ENCODE peak calls at places on chromosomes 4 and X, in nine cellular contexts. One of them, this sample, is unnamed.
A peak's percentile ranks its signal among the peaks of the same experiment; 100 is the strongest.

GRCh38 chrX:9352683-9353430 is 112.0 kb upstream of the TBL1X start:
- DNase-seq in HFFc6: peak; percentile 37
- DNase-seq in NCI-H1694 treated with DMSO at 0.1 percent for 48 hours: no peak
- DNase-seq in SW480: no peak
- DNase-seq in RWPE1: no peak
- DNase-seq in cardiac muscle cell: no peak
- DNase-seq in NCI-H524: no peak
- DNase-seq in putamen: no peak
- DNase-seq in tibial artery: no peak
- DNase-seq in this sample: peak; percentile 69

GRCh38 chr4:37825943-37826281 is 574 bp upstream of the PGM2 start:
- DNase-seq in SW480: no peak
- DNase-seq in putamen: no peak
- DNase-seq in cardiac muscle cell: no peak
- DNase-seq in NCI-H524: no peak
- DNase-seq in NCI-H1694 treated with DMSO at 0.1 percent for 48 hours: no peak
- DNase-seq in HFFc6: no peak
- DNase-seq in RWPE1: peak; percentile 23
- DNase-seq in tibial artery: no peak
- DNase-seq in this sample: no peak

GRCh38 chrX:54178100-54178940 is 4.7 kb downstream of the FAM120C start:
- DNase-seq in HFFc6: peak; percentile 67
- DNase-seq in SW480: peak; percentile 34
- DNase-seq in putamen: no peak
- DNase-seq in cardiac muscle cell: no peak
- DNase-seq in NCI-H524: no peak
- DNase-seq in RWPE1: peak; percentile 64
- DNase-seq in NCI-H1694 treated with DMSO at 0.1 percent for 48 hours: no peak
- DNase-seq in tibial artery: no peak
- DNase-seq in this sample: peak; percentile 72

GRCh38 chr4:132792305-132792704 is 356.8 kb upstream of the PCDH10 start:
- DNase-seq in NCI-H524: no peak
- DNase-seq in tibial artery: no peak
- DNase-seq in HFFc6: no peak
- DNase-seq in SW480: no peak
- DNase-seq in NCI-H1694 treated with DMSO at 0.1 percent for 48 hours: no peak
- DNase-seq in putamen: no peak
- DNase-seq in RWPE1: no peak
- DNase-seq in cardiac muscle cell: no peak
- DNase-seq in this sample: no peak

GRCh38 chr4:114924311-114924710 is 189.1 kb downstream of the NDST4 start:
- DNase-seq in RWPE1: no peak
- DNase-seq in HFFc6: no peak
- DNase-seq in SW480: no peak
- DNase-seq in tibial artery: no peak
- DNase-seq in NCI-H1694 treated with DMSO at 0.1 percent for 48 hours: no peak
- DNase-seq in NCI-H524: no peak
- DNase-seq in cardiac muscle cell: no peak
- DNase-seq in putamen: no peak
- DNase-seq in this sample: no peak

GRCh38 chr4:147430111-147430510 is 50.8 kb upstream of the EDNRA start:
- DNase-seq in SW480: no peak
- DNase-seq in NCI-H1694 treated with DMSO at 0.1 percent for 48 hours: no peak
- DNase-seq in tibial artery: no peak
- DNase-seq in NCI-H524: no peak
- DNase-seq in cardiac muscle cell: no peak
- DNase-seq in HFFc6: no peak
- DNase-seq in putamen: no peak
- DNase-seq in RWPE1: no peak
- DNase-seq in this sample: no peak

GRCh38 chr4:53558061-53558801 is 33.1 kb downstream of the LNX1 start:
- DNase-seq in HFFc6: no peak
- DNase-seq in SW480: no peak
- DNase-seq in cardiac muscle cell: no peak
- DNase-seq in putamen: peak; percentile 79
- DNase-seq in NCI-H1694 treated with DMSO at 0.1 percent for 48 hours: no peak
- DNase-seq in NCI-H524: peak; percentile 53
- DNase-seq in tibial artery: no peak
- DNase-seq in RWPE1: peak; percentile 76
- DNase-seq in this sample: peak; percentile 59

GRCh38 chr4:145538636-145539035 is 57.0 kb downstream of the SMAD1 start:
- DNase-seq in NCI-H1694 treated with DMSO at 0.1 percent for 48 hours: no peak
- DNase-seq in cardiac muscle cell: no peak
- DNase-seq in putamen: no peak
- DNase-seq in HFFc6: no peak
- DNase-seq in tibial artery: no peak
- DNase-seq in SW480: no peak
- DNase-seq in RWPE1: no peak
- DNase-seq in NCI-H524: no peak
- DNase-seq in this sample: no peak

GRCh38 chr4:184937745-184938144 is 80.5 kb upstream of the HELT start:
- DNase-seq in SW480: no peak
- DNase-seq in tibial artery: no peak
- DNase-seq in putamen: no peak
- DNase-seq in NCI-H524: no peak
- DNase-seq in HFFc6: no peak
- DNase-seq in RWPE1: no peak
- DNase-seq in NCI-H1694 treated with DMSO at 0.1 percent for 48 hours: peak; percentile 49
- DNase-seq in cardiac muscle cell: no peak
- DNase-seq in this sample: no peak

GRCh38 chr4:137253949-137254348 is 278.3 kb downstream of the PCDH18 start:
- DNase-seq in NCI-H1694 treated with DMSO at 0.1 percent for 48 hours: no peak
- DNase-seq in NCI-H524: no peak
- DNase-seq in RWPE1: no peak
- DNase-seq in putamen: no peak
- DNase-seq in HFFc6: peak; percentile 76
- DNase-seq in cardiac muscle cell: no peak
- DNase-seq in tibial artery: no peak
- DNase-seq in SW480: no peak
- DNase-seq in this sample: peak; percentile 81

GRCh38 chr4:68433582-68433981 is 13.7 kb upstream of the TMPRSS11E start:
- DNase-seq in putamen: no peak
- DNase-seq in HFFc6: no peak
- DNase-seq in RWPE1: no peak
- DNase-seq in NCI-H524: no peak
- DNase-seq in NCI-H1694 treated with DMSO at 0.1 percent for 48 hours: no peak
- DNase-seq in SW480: no peak
- DNase-seq in tibial artery: no peak
- DNase-seq in cardiac muscle cell: no peak
- DNase-seq in this sample: no peak

GRCh38 chr4:89657931-89658700 is 178.8 kb downstream of the SNCA start:
- DNase-seq in cardiac muscle cell: peak; percentile 13
- DNase-seq in RWPE1: no peak
- DNase-seq in HFFc6: peak; percentile 18
- DNase-seq in tibial artery: no peak
- DNase-seq in NCI-H524: no peak
- DNase-seq in SW480: no peak
- DNase-seq in putamen: peak; percentile 30
- DNase-seq in NCI-H1694 treated with DMSO at 0.1 percent for 48 hours: peak; percentile 71
- DNase-seq in this sample: peak; percentile 18

GRCh38 chr4:174672276-174672675 is 150.0 kb upstream of the HPGD start:
- DNase-seq in cardiac muscle cell: no peak
- DNase-seq in SW480: no peak
- DNase-seq in tibial artery: no peak
- DNase-seq in HFFc6: no peak
- DNase-seq in NCI-H1694 treated with DMSO at 0.1 percent for 48 hours: no peak
- DNase-seq in NCI-H524: no peak
- DNase-seq in putamen: no peak
- DNase-seq in RWPE1: peak; percentile 9
- DNase-seq in this sample: no peak

GRCh38 chr4:73257995-73258667 is 467 bp downstream of the ANKRD17 start:
- DNase-seq in tibial artery: peak; percentile 71
- DNase-seq in SW480: peak; percentile 20
- DNase-seq in HFFc6: peak; percentile 16
- DNase-seq in putamen: peak; percentile 26
- DNase-seq in NCI-H1694 treated with DMSO at 0.1 percent for 48 hours: no peak
- DNase-seq in NCI-H524: peak; percentile 22
- DNase-seq in RWPE1: no peak
- DNase-seq in cardiac muscle cell: peak; percentile 60
- DNase-seq in this sample: peak; percentile 32

GRCh38 chrX:16251782-16252181 is 84.5 kb downstream of the MAGEB17 start:
- DNase-seq in tibial artery: no peak
- DNase-seq in NCI-H1694 treated with DMSO at 0.1 percent for 48 hours: no peak
- DNase-seq in HFFc6: no peak
- DNase-seq in SW480: no peak
- DNase-seq in NCI-H524: no peak
- DNase-seq in cardiac muscle cell: no peak
- DNase-seq in RWPE1: no peak
- DNase-seq in putamen: no peak
- DNase-seq in this sample: no peak

GRCh38 chr4:31104033-31104432 is 383.9 kb downstream of the PCDH7 start:
- DNase-seq in putamen: no peak
- DNase-seq in RWPE1: no peak
- DNase-seq in NCI-H1694 treated with DMSO at 0.1 percent for 48 hours: no peak
- DNase-seq in HFFc6: no peak
- DNase-seq in tibial artery: no peak
- DNase-seq in NCI-H524: no peak
- DNase-seq in cardiac muscle cell: no peak
- DNase-seq in SW480: no peak
- DNase-seq in this sample: peak; percentile 58

GRCh38 chrX:9148626-9149385 is 114.9 kb upstream of the FAM9B start:
- DNase-seq in RWPE1: peak; percentile 17
- DNase-seq in NCI-H1694 treated with DMSO at 0.1 percent for 48 hours: no peak
- DNase-seq in NCI-H524: no peak
- DNase-seq in putamen: no peak
- DNase-seq in HFFc6: peak; percentile 78
- DNase-seq in SW480: no peak
- DNase-seq in cardiac muscle cell: peak; percentile 11
- DNase-seq in tibial artery: peak; percentile 64
- DNase-seq in this sample: peak; percentile 59

GRCh38 chrX:24485976-24486680 is 21.0 kb downstream of the PDK3 start:
- DNase-seq in HFFc6: no peak
- DNase-seq in cardiac muscle cell: no peak
- DNase-seq in NCI-H1694 treated with DMSO at 0.1 percent for 48 hours: no peak
- DNase-seq in tibial artery: no peak
- DNase-seq in putamen: no peak
- DNase-seq in SW480: no peak
- DNase-seq in NCI-H524: no peak
- DNase-seq in RWPE1: no peak
- DNase-seq in this sample: no peak

GRCh38 chr4:85302756-85303155 is 172.2 kb upstream of the ARHGAP24 start:
- DNase-seq in RWPE1: no peak
- DNase-seq in cardiac muscle cell: no peak
- DNase-seq in tibial artery: no peak
- DNase-seq in putamen: peak; percentile 2
- DNase-seq in HFFc6: no peak
- DNase-seq in SW480: no peak
- DNase-seq in NCI-H1694 treated with DMSO at 0.1 percent for 48 hours: no peak
- DNase-seq in NCI-H524: no peak
- DNase-seq in this sample: no peak

GRCh38 chrX:9997524-9997923 is 30.4 kb downstream of the CLDN34 start:
- DNase-seq in NCI-H1694 treated with DMSO at 0.1 percent for 48 hours: no peak
- DNase-seq in cardiac muscle cell: no peak
- DNase-seq in RWPE1: no peak
- DNase-seq in HFFc6: no peak
- DNase-seq in tibial artery: no peak
- DNase-seq in putamen: no peak
- DNase-seq in SW480: no peak
- DNase-seq in NCI-H524: no peak
- DNase-seq in this sample: no peak

GRCh38 chrX:21479695-21480280 is 105.6 kb downstream of the CNKSR2 start:
- DNase-seq in SW480: peak; percentile 46
- DNase-seq in RWPE1: peak; percentile 0
- DNase-seq in NCI-H1694 treated with DMSO at 0.1 percent for 48 hours: peak; percentile 12
- DNase-seq in cardiac muscle cell: peak; percentile 64
- DNase-seq in tibial artery: no peak
- DNase-seq in putamen: peak; percentile 6
- DNase-seq in HFFc6: peak; percentile 29
- DNase-seq in NCI-H524: peak; percentile 11
- DNase-seq in this sample: peak; percentile 10

GRCh38 chr4:825969-826330 is at the start of gene CPLX1:
- DNase-seq in NCI-H524: no peak
- DNase-seq in putamen: no peak
- DNase-seq in SW480: no peak
- DNase-seq in tibial artery: no peak
- DNase-seq in RWPE1: peak; percentile 39
- DNase-seq in HFFc6: no peak
- DNase-seq in NCI-H1694 treated with DMSO at 0.1 percent for 48 hours: no peak
- DNase-seq in cardiac muscle cell: peak; percentile 72
- DNase-seq in this sample: no peak

GRCh38 chrX:20066968-20067708 is 49.6 kb downstream of the MAP7D2 start:
- DNase-seq in tibial artery: no peak
- DNase-seq in putamen: no peak
- DNase-seq in RWPE1: peak; percentile 24
- DNase-seq in NCI-H1694 treated with DMSO at 0.1 percent for 48 hours: no peak
- DNase-seq in cardiac muscle cell: peak; percentile 19
- DNase-seq in HFFc6: peak; percentile 43
- DNase-seq in SW480: peak; percentile 41
- DNase-seq in NCI-H524: peak; percentile 34
- DNase-seq in this sample: peak; percentile 43

GRCh38 chrX:33987458-33987857 is 144.7 kb downstream of the FAM47A start:
- DNase-seq in SW480: no peak
- DNase-seq in tibial artery: no peak
- DNase-seq in cardiac muscle cell: no peak
- DNase-seq in NCI-H524: no peak
- DNase-seq in HFFc6: no peak
- DNase-seq in RWPE1: no peak
- DNase-seq in putamen: no peak
- DNase-seq in NCI-H1694 treated with DMSO at 0.1 percent for 48 hours: no peak
- DNase-seq in this sample: no peak

GRCh38 chrX:13937370-13938052 is 92.2 kb downstream of the GEMIN8 start:
- DNase-seq in cardiac muscle cell: peak; percentile 69
- DNase-seq in SW480: peak; percentile 21
- DNase-seq in tibial artery: peak; percentile 60
- DNase-seq in NCI-H524: peak; percentile 51
- DNase-seq in HFFc6: peak; percentile 31
- DNase-seq in putamen: peak; percentile 45
- DNase-seq in NCI-H1694 treated with DMSO at 0.1 percent for 48 hours: peak; percentile 4
- DNase-seq in RWPE1: peak; percentile 0
- DNase-seq in this sample: peak; percentile 74

GRCh38 chr4:101987623-101988243 is 197.2 kb downstream of the BANK1 start:
- DNase-seq in cardiac muscle cell: peak; percentile 48
- DNase-seq in NCI-H524: no peak
- DNase-seq in tibial artery: no peak
- DNase-seq in RWPE1: no peak
- DNase-seq in putamen: no peak
- DNase-seq in HFFc6: no peak
- DNase-seq in SW480: no peak
- DNase-seq in NCI-H1694 treated with DMSO at 0.1 percent for 48 hours: no peak
- DNase-seq in this sample: no peak

This sample was measured in astrocyte.